ENCODE peak calls at places on chromosomes 1 and 21, in nine cellular contexts. E is ovary, R is heart left ventricle, Z is adrenal gland, U is breast epithelium, S is body of pancreas, X is GM12892, G is spleen, O is H54. N is an unnamed sample.

GRCh38 chr21:29196021-29196663 is 65.7 kb downstream of the MAP3K7CL start:
- DNase-seq in U (no peak), X (peak; percentile 40), Z (peak; percentile 64), O (peak; percentile 62), G (no peak), S (peak; percentile 21), R (peak; percentile 57), E (no peak), N (peak; percentile 5)

GRCh38 chr1:197302775-197303174 is 34.7 kb downstream of the CRB1 start:
- DNase-seq in E (no peak), X (no peak), S (no peak), R (no peak), O (no peak), Z (no peak), G (no peak), U (no peak), N (no peak)

GRCh38 chr21:25214676-25215075 is 392.6 kb downstream of the MRPL39 start:
- DNase-seq in E (no peak), X (no peak), R (no peak), U (no peak), G (no peak), O (no peak), Z (no peak), S (no peak), N (no peak)

GRCh38 chr1:71046891-71047634 is 553 bp downstream of the PTGER3 start:
- DNase-seq in S (peak; percentile 46), Z (no peak), E (no peak), R (no peak), O (no peak), X (no peak), U (no peak), G (peak; percentile 79), N (peak; percentile 64)

GRCh38 chr1:9101510-9102146 is 27.3 kb downstream of the GPR157 start:
- DNase-seq in O (peak; percentile 42), E (peak; percentile 54), S (no peak), R (peak; percentile 41), X (peak; percentile 70), Z (no peak), U (no peak), G (no peak), N (no peak)

GRCh38 chr1:106232128-106232527 is 824.3 kb upstream of the PRMT6 start:
- DNase-seq in G (no peak), E (no peak), X (no peak), Z (no peak), O (no peak), U (no peak), R (no peak), S (no peak), N (no peak)

GRCh38 chr1:156826596-156826995 is 9.9 kb upstream of the SH2D2A start:
- DNase-seq in E (no peak), S (no peak), R (no peak), X (no peak), G (no peak), U (no peak), O (no peak), Z (no peak), N (no peak)

GRCh38 chr1:19799233-19799876 is 361 bp downstream of the TMCO4 start:
- DNase-seq in U (peak; percentile 28), Z (peak; percentile 69), O (peak; percentile 42), X (no peak), G (peak; percentile 90), E (peak; percentile 60), S (peak; percentile 77), R (peak; percentile 46), N (peak; percentile 43)

GRCh38 chr1:67874501-67875111 is 41.3 kb upstream of the GNG12 start:
- DNase-seq in G (no peak), O (no peak), U (no peak), E (no peak), Z (no peak), S (no peak), R (no peak), X (no peak), N (peak; percentile 8)

GRCh38 chr1:15178571-15179484 is 25.3 kb downstream of the TMEM51 start:
- DNase-seq in O (peak; percentile 54), E (peak; percentile 59), Z (peak; percentile 65), S (peak; percentile 95), R (no peak), X (no peak), G (no peak), U (no peak), N (no peak)

GRCh38 chr1:41495171-41495948 is 10.9 kb upstream of the EDN2 start:
- DNase-seq in X (no peak), Z (peak; percentile 72), S (peak; percentile 59), O (no peak), U (no peak), E (no peak), R (no peak), G (no peak), N (peak; percentile 34)

GRCh38 chr1:54337034-54337433 is 69.2 kb downstream of the SSBP3 start:
- DNase-seq in S (no peak), X (no peak), R (no peak), U (no peak), O (no peak), Z (no peak), E (no peak), G (no peak), N (no peak)

GRCh38 chr1:54335396-54336056 is 70.7 kb downstream of the SSBP3 start:
- DNase-seq in R (peak; percentile 76), Z (peak; percentile 70), X (no peak), U (no peak), O (peak; percentile 84), G (no peak), S (peak; percentile 54), E (peak; percentile 80), N (no peak)

GRCh38 chr1:54334996-54335395 is 71.2 kb downstream of the SSBP3 start:
- DNase-seq in G (no peak), E (no peak), X (no peak), O (no peak), Z (no peak), U (no peak), S (peak; percentile 43), R (no peak), N (no peak)

GRCh38 chr1:54337928-54338327 is 68.3 kb downstream of the SSBP3 start:
- DNase-seq in Z (no peak), S (no peak), O (no peak), E (no peak), X (no peak), R (no peak), U (no peak), G (no peak), N (no peak)

DNA sequence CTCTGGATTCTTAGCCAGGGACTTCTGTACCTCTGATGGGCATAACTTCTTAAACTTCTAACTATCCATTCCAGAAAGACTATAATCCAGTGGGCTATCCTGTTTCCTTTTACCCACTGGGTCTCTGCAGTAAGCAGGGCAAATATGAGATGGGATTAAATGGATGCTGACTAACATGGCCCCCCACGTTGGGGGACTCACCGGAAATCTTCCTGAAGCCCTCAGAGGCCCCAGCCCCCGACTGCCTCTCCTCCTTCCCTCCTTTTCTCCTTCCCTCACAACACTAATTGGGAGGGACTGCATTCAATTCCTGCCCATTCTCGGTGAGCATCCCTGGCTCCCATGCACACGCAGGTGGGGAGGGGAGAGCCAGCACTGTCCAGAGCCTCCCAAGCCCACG is 70.1 kb downstream of the SSBP3 start:
- DNase-seq in G (no peak), Z (no peak), S (no peak), U (no peak), R (no peak), X (no peak), O (no peak), E (no peak), N (no peak)
- TF ChIP-seq POLR2A in G (no peak), Z (no peak), S (no peak), U (no peak), R (no peak), X (no peak), O (no peak), E (no peak), N (no peak)

GRCh38 chr1:89822109-89822962 is 1.5 kb downstream of the LRRC8D start:
- DNase-seq in O (no peak), E (no peak), X (no peak), Z (no peak), S (no peak), U (no peak), R (no peak), G (peak; percentile 81), N (peak; percentile 68)

GRCh38 chr1:89820423-89821321 is at the start of gene LRRC8D:
- DNase-seq in X (peak; percentile 72), R (peak; percentile 86), Z (peak; percentile 92), E (peak; percentile 54), O (peak; percentile 76), S (peak; percentile 88), G (peak; percentile 96), U (peak; percentile 66), N (peak; percentile 89)

GRCh38 chr1:89822999-89823628 is 2.3 kb downstream of the LRRC8D start:
- DNase-seq in E (no peak), R (no peak), S (no peak), O (no peak), G (no peak), U (no peak), Z (no peak), X (no peak), N (peak; percentile 91)

GRCh38 chr1:89823679-89824292 is 3.0 kb downstream of the LRRC8D start:
- DNase-seq in Z (no peak), U (no peak), G (no peak), E (no peak), S (no peak), X (no peak), O (no peak), R (no peak), N (peak; percentile 95)

GRCh38 chr1:89821322-89822108 is 683 bp downstream of the LRRC8D start:
- DNase-seq in O (peak; percentile 63), Z (peak; percentile 52), U (no peak), X (peak; percentile 65), E (peak; percentile 10), R (peak; percentile 48), S (peak; percentile 56), G (peak; percentile 94), N (peak; percentile 71)
- TF ChIP-seq POLR2A in O (no peak), Z (no peak), U (no peak), X (peak; percentile 18), E (no peak), R (no peak), S (no peak), G (no peak), N (no peak)

GRCh38 chr1:200040516-200041138 is 13.1 kb downstream of the NR5A2 start:
- DNase-seq in S (peak; percentile 64), R (no peak), X (no peak), E (no peak), G (no peak), Z (peak; percentile 31), U (no peak), O (no peak), N (no peak)
- TF ChIP-seq POLR2A in S (peak; percentile 61), R (no peak), X (no peak), E (no peak), G (no peak), Z (no peak), U (no peak), O (no peak), N (no peak)

DNA sequence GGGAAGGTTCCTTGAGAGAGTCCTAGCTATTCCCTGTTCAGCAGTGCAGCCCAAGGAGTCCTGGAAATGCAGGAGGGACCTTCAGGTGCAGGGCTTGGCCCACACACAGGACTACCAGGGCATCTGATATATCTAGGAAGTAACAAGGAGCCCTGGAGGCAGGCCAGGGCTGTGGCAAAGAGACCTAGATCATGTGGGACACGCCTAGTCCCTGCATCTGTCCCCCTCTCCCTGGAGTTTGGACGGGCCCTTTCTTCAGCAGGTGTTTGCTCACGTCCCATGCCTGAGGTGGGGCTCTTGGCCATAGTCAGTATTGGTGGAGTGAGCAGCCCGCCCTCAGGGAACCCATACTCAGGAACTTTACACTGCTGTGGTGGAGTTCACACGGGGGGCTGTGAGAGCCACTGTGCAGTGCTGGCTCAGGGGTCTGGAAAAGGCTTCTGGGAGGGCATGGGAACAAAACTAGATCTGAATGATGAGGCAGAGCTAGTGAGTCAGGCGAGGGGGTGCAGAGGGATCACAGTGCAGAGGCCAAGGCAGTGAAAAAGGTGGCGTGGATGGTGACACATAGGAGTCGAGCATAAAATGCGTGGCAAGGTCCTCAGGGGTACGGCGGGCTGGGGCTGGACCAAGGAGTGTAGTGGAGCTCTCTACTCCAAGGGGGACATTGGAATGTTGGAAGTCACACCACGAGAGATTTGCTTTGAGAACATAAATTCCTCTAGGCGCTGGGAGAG is 25.6 kb downstream of the TMEM53 start:
- DNase-seq in Z (no peak), S (no peak), X (no peak), E (no peak), R (no peak), G (no peak), U (no peak), O (no peak), N (no peak)
- TF ChIP-seq POLR2A in Z (no peak), S (no peak), X (peak; percentile 15), E (no peak), R (no peak), G (no peak), U (no peak), O (no peak), N (no peak)

N was measured in erythroblast.